ENCODE peak calls at places on chromosomes 3 and 15, in nine cellular contexts. M is D341Med; P is chondrocyte; G is activated CD8-positive, alpha-beta memory T cell treated with anti-CD3 and anti-CD28 coated beads, Interleukin-2, amount 50 U/mL, for 48 hours; A is GDM1; B is neuronal stem cell; E is activated CD4-positive, alpha-beta T cell treated with anti-CD3 and anti-CD28 coated beads for 48 hours; I is effector memory CD4-positive, alpha-beta T cell; Z is dermis blood vessel endothelial cell. J is an unnamed sample.

GRCh38 chr3:152322756-152323155 is 54.0 kb downstream of the MBNL1 start:
- DNase-seq in M (no peak), P (no peak), G (no peak), A (no peak), B (no peak), E (no peak), I (no peak), Z (no peak), J (no peak)

GRCh38 chr3:151171145-151171544 is 31.9 kb downstream of the GPR171 start:
- DNase-seq in M (no peak), P (no peak), G (peak; percentile 69), A (peak; percentile 63), B (no peak), E (peak; percentile 50), I (no peak), Z (no peak), J (peak; percentile 43)

GRCh38 chr15:41507820-41508290 is 5.8 kb downstream of the LTK start:
- DNase-seq in M (no peak), P (no peak), G (no peak), A (no peak), B (no peak), E (no peak), I (no peak), Z (no peak), J (no peak)

GRCh38 chr3:140760324-140761075 is 82.6 kb downstream of the TRIM42 start:
- DNase-seq in M (no peak), P (no peak), G (no peak), A (no peak), B (no peak), E (no peak), I (no peak), Z (no peak), J (no peak)

GRCh38 chr3:161263057-161263456 is 41.9 kb downstream of the NMD3 start:
- DNase-seq in M (no peak), P (no peak), G (no peak), A (no peak), B (no peak), E (no peak), I (no peak), Z (peak; percentile 13), J (no peak)

GRCh38 chr15:41169784-41170183 is 53.7 kb upstream of the INO80 start:
- DNase-seq in M (no peak), P (no peak), G (no peak), A (peak; percentile 27), B (no peak), E (no peak), I (no peak), Z (no peak), J (no peak)

GRCh38 chr3:148930785-148931184 is 60.6 kb upstream of the GYG1 start:
- DNase-seq in M (no peak), P (no peak), G (no peak), A (no peak), B (no peak), E (no peak), I (no peak), Z (no peak), J (no peak)

GRCh38 chr3:89787485-89787884 is 680.1 kb downstream of the EPHA3 start:
- DNase-seq in M (no peak), P (no peak), G (no peak), A (no peak), B (no peak), E (no peak), I (no peak), Z (no peak), J (no peak)

GRCh38 chr3:8491750-8492149 is 9.9 kb upstream of the LMCD1 start:
- DNase-seq in M (no peak), P (no peak), G (no peak), A (no peak), B (no peak), E (no peak), I (no peak), Z (no peak), J (no peak)

GRCh38 chr15:63945838-63946298 is 100.4 kb downstream of the DAPK2 start:
- DNase-seq in M (no peak), P (no peak), G (no peak), A (no peak), B (no peak), E (no peak), I (no peak), Z (no peak), J (no peak)

GRCh38 chr3:9397911-9398714 is 698 bp downstream of the SETD5 start:
- DNase-seq in M (peak; percentile 33), P (peak; percentile 87), G (peak; percentile 72), A (no peak), B (peak; percentile 38), E (peak; percentile 51), I (no peak), Z (peak; percentile 56), J (peak; percentile 41)

GRCh38 chr3:33277193-33277882 is at the start of gene FBXL2:
- DNase-seq in M (peak; percentile 99), P (peak; percentile 96), G (peak; percentile 73), A (no peak), B (peak; percentile 81), E (peak; percentile 52), I (no peak), Z (peak; percentile 88), J (peak; percentile 41)

GRCh38 chr3:37861540-37862051 is at the start of gene CTDSPL:
- DNase-seq in M (peak; percentile 87), P (no peak), G (no peak), A (no peak), B (peak; percentile 51), E (peak; percentile 12), I (no peak), Z (peak; percentile 26), J (no peak)

GRCh38 chr15:39873978-39874377 is 46.1 kb downstream of the GPR176 start:
- DNase-seq in M (no peak), P (no peak), G (no peak), A (no peak), B (no peak), E (no peak), I (no peak), Z (no peak), J (no peak)

GRCh38 chr15:93033434-93034045 is 55.5 kb downstream of the RGMA start:
- DNase-seq in M (peak; percentile 10), P (no peak), G (no peak), A (no peak), B (no peak), E (no peak), I (no peak), Z (no peak), J (no peak)

GRCh38 chr3:197749601-197750395 is at the start of gene FYTTD1:
- DNase-seq in M (peak; percentile 96), P (peak; percentile 96), G (peak; percentile 92), A (peak; percentile 90), B (peak; percentile 71), E (peak; percentile 87), I (peak; percentile 81), Z (peak; percentile 90), J (peak; percentile 85)

J was measured in activated naive CD8-positive, alpha-beta T cell treated with anti-CD3 and anti-CD28 coated beads, Interleukin-2, amount 50 U/mL, for 24 hours.